ENCODE peak calls at places on chromosomes 12 and 14, in four cellular contexts. K is ecto neural progenitor cell, T is mesendoderm, Q is ureter. G is an unnamed sample.

GRCh38 chr12:132872975-132873421 is 14.4 kb downstream of the CHFR start:
- DNase-seq in K (no peak), T (peak), Q (no peak), G (no peak)

GRCh38 chr14:32939254-32940065 is 781 bp downstream of the NPAS3 start:
- DNase-seq in K (peak), T (peak), Q (peak), G (peak)

GRCh38 chr12:29889737-29890136 is 106.0 kb upstream of the TMTC1 start:
- DNase-seq in K (peak), T (peak), Q (peak), G (peak)

GRCh38 chr12:26434299-26434915 is 239.0 kb downstream of the SSPN start:
- DNase-seq in K (no peak), T (peak), Q (no peak), G (no peak)

GRCh38 chr14:76405627-76406026 is 29.7 kb downstream of the ESRRB start:
- DNase-seq in K (no peak), T (no peak), Q (no peak), G (no peak)

GRCh38 chr14:73784065-73784987 is 67.3 kb upstream of the PTGR2 start:
- DNase-seq in K (no peak), T (no peak), Q (no peak), G (peak)

GRCh38 chr14:35419429-35419841 is 14.9 kb upstream of the NFKBIA start:
- DNase-seq in K (no peak), T (no peak), Q (no peak), G (no peak)

GRCh38 chr14:38016497-38016896 is 191.2 kb upstream of the SSTR1 start:
- DNase-seq in K (no peak), T (peak), Q (no peak), G (no peak)

GRCh38 chr12:92036771-92037453 is 108.7 kb downstream of the BTG1 start:
- DNase-seq in K (no peak), T (no peak), Q (no peak), G (no peak)

GRCh38 chr12:103840399-103840880 is 594 bp downstream of the NT5DC3 start:
- DNase-seq in K (no peak), T (peak), Q (no peak), G (peak)